ENCODE peak calls at places on chromosomes 2 and 18, in ten cellular contexts. One of them, this sample, is unnamed. For H3K4me1, the result is how much of the 10 kb centered on the place peaks cover.

GRCh38 chr2:120632796-120633646 is 102.6 kb upstream of the GLI2 start:
- DNase-seq in mammary epithelial cell: no peak
- DNase-seq in thoracic aorta: no peak
- DNase-seq in Peyer's patch: no peak
- DNase-seq in A549: no peak
- DNase-seq in mesenchymal stem cell: no peak
- DNase-seq in lung: no peak
- DNase-seq in aorta: peak
- DNase-seq in colonic mucosa: no peak
- DNase-seq in sigmoid colon: no peak
- DNase-seq in this sample: no peak

GRCh38 chr2:228927028-228928010 is 343.8 kb downstream of the PID1 start:
- DNase-seq in aorta: no peak
- DNase-seq in mammary epithelial cell: peak
- DNase-seq in mesenchymal stem cell: no peak
- DNase-seq in A549: no peak
- DNase-seq in lung: no peak
- DNase-seq in thoracic aorta: no peak
- DNase-seq in colonic mucosa: no peak
- DNase-seq in sigmoid colon: no peak
- DNase-seq in Peyer's patch: no peak
- DNase-seq in this sample: no peak

GRCh38 chr2:162245051-162245450 is 1.8 kb upstream of the FAP start:
- DNase-seq in Peyer's patch: no peak
- DNase-seq in A549: no peak
- DNase-seq in thoracic aorta: no peak
- DNase-seq in mammary epithelial cell: no peak
- DNase-seq in aorta: no peak
- DNase-seq in mesenchymal stem cell: peak
- DNase-seq in colonic mucosa: no peak
- DNase-seq in lung: peak
- DNase-seq in sigmoid colon: no peak
- DNase-seq in this sample: no peak

GRCh38 chr18:74820160-74820780 is 222.6 kb downstream of the ZNF407 start:
- DNase-seq in thoracic aorta: no peak
- DNase-seq in sigmoid colon: no peak
- DNase-seq in aorta: no peak
- DNase-seq in mammary epithelial cell: no peak
- DNase-seq in Peyer's patch: no peak
- DNase-seq in lung: no peak
- DNase-seq in mesenchymal stem cell: no peak
- DNase-seq in colonic mucosa: no peak
- DNase-seq in A549: no peak
- DNase-seq in this sample: no peak

GRCh38 chr2:231050018-231050901 is 6.4 kb upstream of the PSMD1 start:
- DNase-seq in aorta: no peak
- DNase-seq in Peyer's patch: peak
- DNase-seq in A549: peak
- DNase-seq in colonic mucosa: peak
- DNase-seq in sigmoid colon: no peak
- DNase-seq in mesenchymal stem cell: peak
- DNase-seq in lung: no peak
- DNase-seq in mammary epithelial cell: no peak
- DNase-seq in thoracic aorta: no peak
- DNase-seq in this sample: no peak

GRCh38 chr2:212646698-212647097 is 108.1 kb upstream of the ERBB4 start:
- DNase-seq in A549: no peak
- DNase-seq in mammary epithelial cell: peak
- DNase-seq in thoracic aorta: no peak
- DNase-seq in colonic mucosa: no peak
- DNase-seq in sigmoid colon: no peak
- DNase-seq in aorta: no peak
- DNase-seq in lung: no peak
- DNase-seq in Peyer's patch: no peak
- DNase-seq in mesenchymal stem cell: peak
- DNase-seq in this sample: no peak

GRCh38 chr2:181977661-181978350 is 7.8 kb upstream of the PPP1R1C start:
- DNase-seq in aorta: no peak
- DNase-seq in sigmoid colon: no peak
- DNase-seq in colonic mucosa: no peak
- DNase-seq in A549: peak
- DNase-seq in lung: no peak
- DNase-seq in Peyer's patch: no peak
- DNase-seq in mesenchymal stem cell: peak
- DNase-seq in thoracic aorta: no peak
- DNase-seq in mammary epithelial cell: peak
- DNase-seq in this sample: peak

GRCh38 chr18:75923169-75923568 is 495.7 kb upstream of the SMIM21 start:
- DNase-seq in colonic mucosa: no peak
- DNase-seq in aorta: peak
- DNase-seq in thoracic aorta: peak
- DNase-seq in lung: peak
- DNase-seq in Peyer's patch: no peak
- DNase-seq in mesenchymal stem cell: no peak
- DNase-seq in A549: peak
- DNase-seq in mammary epithelial cell: peak
- DNase-seq in sigmoid colon: peak
- DNase-seq in this sample: no peak

GRCh38 chr2:236988690-236989639 is 96.7 kb upstream of the COPS8 start:
- DNase-seq in colonic mucosa: no peak
- DNase-seq in A549: no peak
- DNase-seq in lung: peak
- DNase-seq in sigmoid colon: peak
- DNase-seq in mesenchymal stem cell: no peak
- DNase-seq in Peyer's patch: no peak
- DNase-seq in mammary epithelial cell: no peak
- DNase-seq in aorta: no peak
- DNase-seq in thoracic aorta: no peak
- DNase-seq in this sample: no peak

GRCh38 chr2:96449637-96450036 is 55.5 kb downstream of the NEURL3 start:
- DNase-seq in sigmoid colon: no peak
- DNase-seq in Peyer's patch: no peak
- DNase-seq in colonic mucosa: no peak
- DNase-seq in thoracic aorta: no peak
- DNase-seq in lung: no peak
- DNase-seq in mesenchymal stem cell: no peak
- DNase-seq in mammary epithelial cell: no peak
- DNase-seq in A549: no peak
- DNase-seq in aorta: no peak
- DNase-seq in this sample: no peak

GRCh38 chr2:19360266-19360665 is 1.8 kb upstream of the OSR1 start:
- DNase-seq in A549: no peak
- DNase-seq in lung: no peak
- DNase-seq in colonic mucosa: no peak
- DNase-seq in mammary epithelial cell: no peak
- DNase-seq in mesenchymal stem cell: no peak
- DNase-seq in Peyer's patch: no peak
- DNase-seq in thoracic aorta: no peak
- DNase-seq in sigmoid colon: no peak
- DNase-seq in aorta: no peak
- DNase-seq in this sample: no peak

GRCh38 chr18:10286580-10287150 is 167.8 kb upstream of the APCDD1 start:
- DNase-seq in lung: no peak
- DNase-seq in A549: no peak
- DNase-seq in Peyer's patch: no peak
- DNase-seq in aorta: no peak
- DNase-seq in colonic mucosa: no peak
- DNase-seq in sigmoid colon: no peak
- DNase-seq in mammary epithelial cell: no peak
- DNase-seq in mesenchymal stem cell: no peak
- DNase-seq in thoracic aorta: no peak
- DNase-seq in this sample: no peak

GRCh38 chr2:46268986-46269385 is 28.2 kb upstream of the EPAS1 start:
- DNase-seq in Peyer's patch: no peak
- DNase-seq in thoracic aorta: no peak
- DNase-seq in A549: no peak
- DNase-seq in mammary epithelial cell: no peak
- DNase-seq in lung: no peak
- DNase-seq in sigmoid colon: no peak
- DNase-seq in mesenchymal stem cell: peak
- DNase-seq in colonic mucosa: no peak
- DNase-seq in aorta: no peak
- DNase-seq in this sample: no peak

GRCh38 chr2:10493636-10494281 is 45.6 kb upstream of the ODC1 start:
- DNase-seq in Peyer's patch: peak
- DNase-seq in mammary epithelial cell: peak
- DNase-seq in thoracic aorta: no peak
- DNase-seq in lung: peak
- DNase-seq in colonic mucosa: peak
- DNase-seq in mesenchymal stem cell: peak
- DNase-seq in sigmoid colon: no peak
- DNase-seq in A549: peak
- DNase-seq in aorta: no peak
- DNase-seq in this sample: peak

GRCh38 chr2:241851325-241852115 is 7.2 kb downstream of the PDCD1 start:
- DNase-seq in mammary epithelial cell: no peak
- DNase-seq in lung: no peak
- DNase-seq in mesenchymal stem cell: no peak
- DNase-seq in A549: no peak
- DNase-seq in sigmoid colon: peak
- DNase-seq in thoracic aorta: no peak
- DNase-seq in aorta: peak
- DNase-seq in Peyer's patch: no peak
- DNase-seq in colonic mucosa: no peak
- DNase-seq in this sample: no peak

DNA sequence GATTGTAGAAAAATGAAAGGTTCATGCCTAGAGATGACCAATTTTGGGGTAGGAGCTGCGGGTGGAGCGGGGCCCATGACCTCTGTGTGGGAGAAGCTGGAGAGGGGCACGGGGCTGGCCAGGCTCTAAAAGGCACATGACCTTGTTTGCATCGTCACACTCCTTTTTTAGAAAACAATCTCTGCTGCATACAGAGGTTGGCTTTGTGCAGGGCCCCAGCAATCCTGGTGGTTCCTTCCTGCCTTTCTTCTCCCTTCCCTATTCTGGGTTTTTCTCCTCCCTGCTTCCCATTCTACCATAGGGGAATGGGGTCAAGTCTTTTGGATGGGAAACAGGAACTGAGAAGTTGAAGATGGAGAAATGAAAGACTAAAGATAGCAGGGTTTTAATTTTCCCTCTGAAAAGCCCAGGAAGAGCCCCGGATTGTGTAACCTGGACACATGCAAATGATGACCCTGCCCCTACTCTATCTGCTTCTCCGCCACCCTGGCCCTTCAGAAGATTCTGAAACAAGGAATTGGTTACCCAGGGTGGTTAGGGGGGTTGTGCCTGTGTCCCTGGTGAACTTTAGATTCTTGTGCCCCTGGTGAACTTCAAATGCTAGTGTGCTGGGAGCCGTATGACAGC is 53.9 kb downstream of the ASAP2 start:
- DNase-seq in mammary epithelial cell: no peak
- DNase-seq in lung: no peak
- DNase-seq in Peyer's patch: no peak
- DNase-seq in A549: no peak
- DNase-seq in mesenchymal stem cell: no peak
- DNase-seq in thoracic aorta: no peak
- DNase-seq in aorta: no peak
- DNase-seq in sigmoid colon: no peak
- DNase-seq in colonic mucosa: no peak
- DNase-seq in this sample: no peak
- H3K4me1 ChIP-seq in mammary epithelial cell: under half
- H3K4me1 ChIP-seq in lung: under half
- H3K4me1 ChIP-seq in Peyer's patch: under half
- H3K4me1 ChIP-seq in A549: under half
- H3K4me1 ChIP-seq in mesenchymal stem cell: under half
- H3K4me1 ChIP-seq in thoracic aorta: half or more
- H3K4me1 ChIP-seq in aorta: under half
- H3K4me1 ChIP-seq in sigmoid colon: half or more
- H3K4me1 ChIP-seq in colonic mucosa: under half
- H3K4me1 ChIP-seq in this sample: under half

DNA sequence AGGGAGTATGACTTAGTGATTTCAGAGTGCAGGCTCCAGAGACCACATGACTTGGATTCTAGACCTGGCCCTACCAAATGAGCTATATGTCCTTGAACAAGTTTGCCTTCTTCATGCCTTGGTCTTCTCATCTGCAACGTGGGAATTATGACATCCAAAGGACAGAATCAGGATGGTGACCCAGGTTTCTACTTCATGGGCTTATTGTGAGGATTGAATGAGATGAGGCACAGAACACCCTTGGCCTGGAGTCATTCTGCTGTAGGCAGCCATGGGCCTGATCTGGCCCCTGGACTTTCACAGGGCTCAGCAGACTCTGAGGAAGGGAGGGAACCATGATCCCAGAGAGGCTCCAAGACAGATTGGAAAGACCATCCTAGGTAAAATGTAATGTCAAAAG is 85.6 kb upstream of the HAAO start:
- DNase-seq in aorta: no peak
- DNase-seq in sigmoid colon: no peak
- DNase-seq in Peyer's patch: no peak
- DNase-seq in colonic mucosa: no peak
- DNase-seq in mesenchymal stem cell: no peak
- DNase-seq in mammary epithelial cell: no peak
- DNase-seq in A549: no peak
- DNase-seq in thoracic aorta: no peak
- DNase-seq in lung: no peak
- DNase-seq in this sample: no peak
- H3K4me1 ChIP-seq in aorta: under half
- H3K4me1 ChIP-seq in sigmoid colon: under half
- H3K4me1 ChIP-seq in Peyer's patch: under half
- H3K4me1 ChIP-seq in colonic mucosa: under half
- H3K4me1 ChIP-seq in mesenchymal stem cell: under half
- H3K4me1 ChIP-seq in mammary epithelial cell: under half
- H3K4me1 ChIP-seq in A549: under half
- H3K4me1 ChIP-seq in thoracic aorta: under half
- H3K4me1 ChIP-seq in lung: under half
- H3K4me1 ChIP-seq in this sample: under half

DNA sequence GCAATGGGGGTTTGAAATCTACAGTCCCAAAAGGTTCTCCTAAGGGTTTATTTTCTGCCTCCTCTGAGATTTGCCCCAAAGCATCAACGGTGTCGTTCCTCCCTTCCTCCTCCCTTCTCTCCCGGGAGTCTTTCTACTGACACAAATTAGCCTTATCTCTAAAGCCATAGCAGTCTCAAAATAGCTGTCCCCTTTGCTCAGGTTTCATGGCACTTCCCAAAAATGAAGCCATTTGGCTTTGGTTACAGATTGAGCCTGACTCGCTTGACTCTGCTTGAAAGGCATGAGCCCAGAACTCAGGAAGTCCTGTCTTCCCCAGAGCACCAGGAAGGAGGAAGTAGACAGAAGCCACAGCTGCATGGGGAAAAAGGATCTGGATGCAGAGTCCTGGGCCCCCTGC is 234.5 kb upstream of the RGPD4 start:
- DNase-seq in sigmoid colon: no peak
- DNase-seq in mesenchymal stem cell: no peak
- DNase-seq in lung: no peak
- DNase-seq in thoracic aorta: no peak
- DNase-seq in aorta: no peak
- DNase-seq in mammary epithelial cell: no peak
- DNase-seq in Peyer's patch: no peak
- DNase-seq in colonic mucosa: no peak
- DNase-seq in A549: no peak
- DNase-seq in this sample: no peak
- H3K4me1 ChIP-seq in sigmoid colon: under half
- H3K4me1 ChIP-seq in mesenchymal stem cell: under half
- H3K4me1 ChIP-seq in lung: under half
- H3K4me1 ChIP-seq in thoracic aorta: under half
- H3K4me1 ChIP-seq in aorta: under half
- H3K4me1 ChIP-seq in mammary epithelial cell: under half
- H3K4me1 ChIP-seq in Peyer's patch: under half
- H3K4me1 ChIP-seq in colonic mucosa: under half
- H3K4me1 ChIP-seq in A549: under half
- H3K4me1 ChIP-seq in this sample: under half

GRCh38 chr2:152406119-152406835 is 71.3 kb downstream of the FMNL2 start:
- DNase-seq in A549: no peak
- DNase-seq in mesenchymal stem cell: no peak
- DNase-seq in mammary epithelial cell: no peak
- DNase-seq in thoracic aorta: no peak
- DNase-seq in aorta: no peak
- DNase-seq in Peyer's patch: no peak
- DNase-seq in sigmoid colon: no peak
- DNase-seq in colonic mucosa: no peak
- DNase-seq in lung: no peak
- DNase-seq in this sample: no peak
- H3K4me1 ChIP-seq in A549: half or more
- H3K4me1 ChIP-seq in mesenchymal stem cell: under half
- H3K4me1 ChIP-seq in mammary epithelial cell: under half
- H3K4me1 ChIP-seq in thoracic aorta: half or more
- H3K4me1 ChIP-seq in aorta: under half
- H3K4me1 ChIP-seq in Peyer's patch: under half
- H3K4me1 ChIP-seq in sigmoid colon: under half
- H3K4me1 ChIP-seq in colonic mucosa: under half
- H3K4me1 ChIP-seq in lung: under half
- H3K4me1 ChIP-seq in this sample: under half